ENCODE peak calls at places on chromosomes 13 and 19, in four cellular contexts. P, Y, W and Q are unnamed samples.

GRCh38 chr19:30853036-30853435 is 480.9 kb downstream of the ZNF536 start:
- DNase-seq in W (no peak), Y (no peak), P (no peak), Q (no peak)

GRCh38 chr13:99260216-99260615 is 2.0 kb upstream of the GPR18 start:
- DNase-seq in P (no peak), Y (no peak), W (no peak), Q (no peak)

GRCh38 chr19:51093066-51093465 is 10.4 kb upstream of the KLK14 start:
- DNase-seq in P (peak; percentile 18), Y (no peak), W (no peak), Q (no peak)

GRCh38 chr19:33292595-33293254 is 9.6 kb downstream of the CEBPA start:
- DNase-seq in Y (peak; percentile 66), W (no peak), P (peak; percentile 89), Q (no peak)

GRCh38 chr13:85362980-85363379 is 436.2 kb downstream of the SLITRK6 start:
- DNase-seq in P (peak; percentile 35), W (no peak), Y (no peak), Q (no peak)

GRCh38 chr13:44484562-44485164 is 91.5 kb downstream of the TSC22D1 start:
- DNase-seq in Y (no peak), W (no peak), P (no peak), Q (no peak)

GRCh38 chr13:75417647-75418046 is 64.3 kb downstream of the TBC1D4 start:
- DNase-seq in P (no peak), W (no peak), Y (no peak), Q (no peak)

GRCh38 chr19:4640247-4641000 is 1.1 kb downstream of the TNFAIP8L1 start:
- DNase-seq in W (no peak), Y (no peak), P (peak; percentile 65), Q (no peak)

GRCh38 chr13:103039183-103039582 is 27.0 kb downstream of the SLC10A2 start:
- DNase-seq in W (no peak), P (no peak), Y (no peak), Q (no peak)

GRCh38 chr13:111153977-111154332 is 38.8 kb downstream of the ARHGEF7 start:
- DNase-seq in Y (peak; percentile 34), P (peak; percentile 73), W (peak; percentile 79), Q (peak; percentile 70)

GRCh38 chr13:40145139-40145538 is 489.7 kb downstream of the COG6 start:
- DNase-seq in P (no peak), W (no peak), Y (no peak), Q (no peak)

DNA sequence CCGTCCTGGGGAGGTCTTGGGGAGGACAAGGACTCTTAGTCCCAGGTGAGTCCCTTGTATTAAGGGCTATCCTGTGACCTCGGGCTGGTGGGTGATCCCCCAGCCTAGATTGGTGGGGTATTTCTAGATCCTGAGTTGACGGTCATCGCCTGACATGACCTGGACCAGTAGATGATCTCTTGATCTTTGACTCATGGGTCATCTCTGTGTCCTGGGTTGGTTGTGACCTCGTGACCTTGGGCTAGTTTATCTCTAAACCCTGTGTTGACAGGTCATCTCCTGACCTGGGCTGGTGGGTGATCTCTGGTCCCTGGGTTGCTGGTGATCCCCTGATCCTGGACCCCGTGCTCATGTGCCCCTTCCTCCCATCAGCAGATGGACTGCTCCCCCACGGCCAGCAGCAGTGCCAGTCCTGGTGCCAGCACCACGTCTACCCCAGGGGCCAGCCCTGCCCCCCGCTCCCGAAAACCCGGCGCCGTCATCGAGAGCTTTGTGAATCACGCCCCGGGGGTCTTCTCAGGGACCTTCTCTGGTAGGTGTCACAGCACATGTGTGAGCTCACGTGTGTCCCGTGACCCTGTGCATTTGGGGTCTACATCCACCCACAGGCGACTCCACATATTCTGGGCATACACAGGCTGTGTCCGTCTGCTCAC is 6.3 kb downstream of the MIDN start:
- DNase-seq in W (no peak), P (no peak), Y (no peak), Q (no peak)
- H3K4me3 ChIP-seq in W (peak overlapping the region; percentile 67), P (peak overlapping the region; percentile 86), Y (no peak overlapping the region), Q (no peak overlapping the region)

DNA sequence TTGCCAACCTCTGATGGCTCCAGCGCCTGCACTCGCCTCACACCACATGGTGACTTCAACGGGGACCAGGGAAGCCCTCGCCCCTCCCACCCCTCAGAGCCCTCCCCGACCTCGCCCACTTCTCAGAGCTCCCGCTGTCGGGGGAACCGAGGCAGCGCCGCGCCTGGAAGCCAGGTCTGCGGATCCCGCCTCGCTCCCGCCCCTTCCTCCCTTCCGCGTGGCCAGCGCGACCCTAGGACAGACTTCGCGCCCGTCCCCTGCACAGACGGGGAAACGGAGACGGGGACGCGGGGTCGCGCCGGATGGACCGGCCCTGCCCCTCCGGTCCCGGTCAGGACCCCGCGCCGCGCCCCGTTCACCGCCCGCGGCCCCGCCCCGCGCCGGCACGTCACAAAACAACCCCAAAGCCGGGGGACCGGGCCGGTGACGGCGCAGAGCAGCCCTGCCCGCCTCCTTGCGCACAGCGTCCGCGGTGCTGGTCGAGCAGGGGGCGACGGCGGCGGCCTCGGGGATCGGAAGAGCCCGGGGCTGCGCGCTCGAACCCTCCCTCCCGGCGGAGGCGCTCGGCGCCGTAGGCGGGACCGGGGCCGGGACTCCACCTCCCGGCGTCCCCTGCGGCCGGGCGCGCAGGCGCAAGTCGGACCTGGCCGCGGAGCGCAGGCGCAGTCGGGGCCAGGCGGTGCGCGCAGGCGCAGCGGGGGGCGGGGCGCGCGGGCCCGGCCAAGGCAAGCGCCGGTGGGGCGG is 379 bp upstream of the CDC34 start:
- DNase-seq in Y (peak; percentile 76), P (peak; percentile 88), W (peak; percentile 91), Q (peak; percentile 75)
- TF ChIP-seq CTCF in Y (no peak), P (no peak), W (no peak), Q (no peak)

GRCh38 chr19:10687518-10688288 is 13.5 kb upstream of the QTRT1 start:
- DNase-seq in W (no peak), Y (no peak), P (no peak), Q (no peak)
- H3K4me3 ChIP-seq in W (no peak overlapping the region), Y (no peak overlapping the region), P (no peak overlapping the region), Q (no peak overlapping the region)

GRCh38 chr19:56372281-56372680 is 21.1 kb downstream of the ZNF582 start:
- DNase-seq in Y (no peak), P (no peak), W (no peak), Q (no peak)

GRCh38 chr19:56369886-56370676 is 23.3 kb downstream of the ZNF582 start:
- DNase-seq in P (no peak), Y (no peak), W (no peak), Q (no peak)

GRCh38 chr19:56367829-56368711 is 25.3 kb downstream of the ZNF582 start:
- DNase-seq in Y (peak; percentile 92), P (peak; percentile 95), W (peak; percentile 94), Q (peak; percentile 94)
- TF ChIP-seq CTCF in Y (no peak), P (no peak), W (no peak), Q (no peak)

DNA sequence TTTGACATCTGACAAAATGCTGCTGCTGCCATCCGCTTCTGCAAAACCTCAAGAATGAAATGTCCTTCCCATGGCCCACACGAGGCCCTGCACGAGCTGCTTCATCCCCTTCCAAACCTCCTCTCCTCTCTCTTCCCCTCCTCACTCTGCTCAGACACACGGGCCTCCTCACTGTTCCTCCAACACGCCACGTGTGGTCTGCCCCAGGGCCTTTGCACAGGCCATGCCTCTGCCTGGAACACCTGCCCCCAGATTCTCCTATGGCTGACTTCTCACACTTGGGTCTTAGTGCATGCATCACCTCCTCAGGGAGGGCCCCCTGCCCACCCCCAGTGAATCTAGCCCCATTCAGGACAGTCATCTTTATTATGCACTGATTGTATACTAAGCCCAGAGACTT is 15.9 kb downstream of the NRTN start:
- DNase-seq in P (no peak), W (no peak), Y (no peak), Q (no peak)
- H3K4me3 ChIP-seq in P (no peak overlapping the region), W (no peak overlapping the region), Y (no peak overlapping the region), Q (no peak overlapping the region)

GRCh38 chr19:7355871-7356270 is 7.1 kb downstream of the ARHGEF18 start:
- DNase-seq in P (peak; percentile 26), Y (no peak), W (no peak), Q (no peak)
- TF ChIP-seq CTCF in P (no peak), Y (no peak), W (no peak), Q (no peak)

DNA sequence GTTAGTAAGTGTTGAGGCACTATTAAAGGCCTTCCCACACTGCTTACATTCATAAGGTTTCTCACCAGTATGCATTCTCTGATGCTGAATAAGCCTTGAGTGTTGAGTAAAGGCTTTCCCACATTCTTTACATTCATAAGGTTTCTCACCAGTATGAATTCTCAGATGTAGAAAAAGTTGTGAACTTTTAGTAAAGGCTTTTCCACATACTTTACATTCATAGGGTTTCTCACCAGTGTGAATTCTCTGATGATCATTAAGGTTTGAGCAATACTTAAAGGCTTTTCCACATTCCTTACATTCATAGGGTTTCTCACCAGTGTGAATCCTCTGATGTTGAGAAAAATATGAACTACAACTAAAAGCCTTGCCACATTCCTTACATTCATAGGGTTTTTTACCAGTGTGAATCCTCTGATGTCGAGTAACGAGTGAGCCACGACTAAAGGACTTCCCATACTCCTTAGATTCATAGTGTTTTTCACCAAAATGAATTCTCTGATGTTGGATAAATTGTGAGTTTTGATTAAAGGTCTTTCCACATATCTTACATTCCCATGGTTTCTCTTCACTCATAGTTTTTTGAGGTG is 24.2 kb downstream of the ZNF829 start:
- DNase-seq in W (no peak), P (no peak), Y (no peak), Q (no peak)
- H3K4me3 ChIP-seq in W (no peak overlapping the region), P (no peak overlapping the region), Y (no peak overlapping the region), Q (no peak overlapping the region)

GRCh38 chr13:21799671-21800070 is 128.8 kb downstream of the FGF9 start:
- DNase-seq in Y (no peak), W (no peak), P (no peak), Q (no peak)

GRCh38 chr13:21800847-21801616 is 130.2 kb downstream of the FGF9 start:
- DNase-seq in W (no peak), Y (no peak), P (no peak), Q (no peak)

DNA sequence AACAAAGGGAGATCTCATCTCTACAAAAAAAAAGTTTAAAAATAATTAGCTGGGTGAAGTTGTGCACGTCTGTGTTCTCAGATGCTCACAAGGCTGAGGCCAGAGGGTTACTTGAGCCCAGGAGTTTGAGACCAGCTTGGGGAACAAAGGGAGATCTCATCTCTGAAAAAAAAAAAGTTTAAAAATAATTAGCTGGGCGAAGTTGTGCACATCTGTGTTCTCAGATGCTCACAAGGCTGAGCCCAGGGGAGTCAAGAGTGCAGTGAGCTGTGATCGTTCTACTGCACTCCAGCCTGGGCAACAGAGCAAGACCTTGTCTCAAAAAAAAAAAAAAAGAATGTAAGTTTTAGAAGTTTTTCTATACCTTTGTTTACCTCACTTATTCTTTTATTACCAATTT is 127.3 kb downstream of the FGF9 start:
- DNase-seq in P (no peak), W (no peak), Y (no peak), Q (no peak)
- TF ChIP-seq CTCF in P (no peak), W (no peak), Y (no peak), Q (no peak)